ENCODE peak calls at places on chromosomes 13 and 19, in nine cellular contexts. One of them, this sample, is unnamed.

GRCh38 chr13:41008349-41008980 is 10.7 kb downstream of the ELF1 start:
- DNase-seq in HCT116: no peak
- DNase-seq in body of pancreas: no peak
- DNase-seq in suprapubic skin: no peak
- DNase-seq in stomach: no peak
- DNase-seq in uterus: no peak
- DNase-seq in Peyer's patch: no peak
- DNase-seq in H1: no peak
- DNase-seq in ovary: no peak
- DNase-seq in this sample: no peak

GRCh38 chr13:41622545-41623429 is 165.4 kb downstream of the RGCC start:
- DNase-seq in stomach: no peak
- DNase-seq in H1: no peak
- DNase-seq in body of pancreas: no peak
- DNase-seq in suprapubic skin: no peak
- DNase-seq in ovary: no peak
- DNase-seq in uterus: no peak
- DNase-seq in HCT116: no peak
- DNase-seq in Peyer's patch: no peak
- DNase-seq in this sample: no peak

GRCh38 chr19:42965204-42965603 is 28.2 kb upstream of the PSG7 start:
- DNase-seq in Peyer's patch: no peak
- DNase-seq in uterus: no peak
- DNase-seq in H1: no peak
- DNase-seq in stomach: no peak
- DNase-seq in suprapubic skin: no peak
- DNase-seq in ovary: no peak
- DNase-seq in body of pancreas: no peak
- DNase-seq in HCT116: no peak
- DNase-seq in this sample: no peak

GRCh38 chr13:85985791-85986190 is 186.6 kb upstream of the SLITRK6 start:
- DNase-seq in uterus: no peak
- DNase-seq in Peyer's patch: no peak
- DNase-seq in body of pancreas: no peak
- DNase-seq in suprapubic skin: no peak
- DNase-seq in H1: no peak
- DNase-seq in ovary: no peak
- DNase-seq in HCT116: no peak
- DNase-seq in stomach: no peak
- DNase-seq in this sample: no peak

GRCh38 chr13:20550799-20551198 is 16.2 kb upstream of the IFT88 start:
- DNase-seq in HCT116: no peak
- DNase-seq in H1: no peak
- DNase-seq in stomach: no peak
- DNase-seq in ovary: no peak
- DNase-seq in uterus: no peak
- DNase-seq in Peyer's patch: no peak
- DNase-seq in suprapubic skin: no peak
- DNase-seq in body of pancreas: no peak
- DNase-seq in this sample: no peak

GRCh38 chr19:42191855-42192254 is 25.6 kb downstream of the DEDD2 start:
- DNase-seq in H1: no peak
- DNase-seq in HCT116: peak; percentile 80
- DNase-seq in body of pancreas: no peak
- DNase-seq in stomach: peak; percentile 61
- DNase-seq in Peyer's patch: no peak
- DNase-seq in ovary: no peak
- DNase-seq in uterus: no peak
- DNase-seq in suprapubic skin: no peak
- DNase-seq in this sample: no peak

GRCh38 chr13:73462241-73462640 is 403.4 kb downstream of the KLF5 start:
- DNase-seq in H1: no peak
- DNase-seq in body of pancreas: no peak
- DNase-seq in stomach: no peak
- DNase-seq in Peyer's patch: no peak
- DNase-seq in ovary: no peak
- DNase-seq in suprapubic skin: no peak
- DNase-seq in HCT116: no peak
- DNase-seq in uterus: no peak
- DNase-seq in this sample: no peak

GRCh38 chr13:112968910-112969691 is at the start of gene MCF2L:
- DNase-seq in body of pancreas: peak; percentile 63
- DNase-seq in HCT116: no peak
- DNase-seq in uterus: no peak
- DNase-seq in stomach: peak; percentile 56
- DNase-seq in Peyer's patch: peak; percentile 70
- DNase-seq in suprapubic skin: peak; percentile 57
- DNase-seq in ovary: peak; percentile 84
- DNase-seq in H1: no peak
- DNase-seq in this sample: no peak

GRCh38 chr19:49690656-49691242 is at the start of gene CPT1C:
- DNase-seq in ovary: peak; percentile 85
- DNase-seq in suprapubic skin: peak; percentile 88
- DNase-seq in body of pancreas: peak; percentile 80
- DNase-seq in HCT116: no peak
- DNase-seq in stomach: peak; percentile 79
- DNase-seq in uterus: peak; percentile 85
- DNase-seq in H1: peak; percentile 73
- DNase-seq in Peyer's patch: peak; percentile 74
- DNase-seq in this sample: no peak

GRCh38 chr13:106486287-106486686 is 49.2 kb downstream of the EFNB2 start:
- DNase-seq in body of pancreas: no peak
- DNase-seq in uterus: no peak
- DNase-seq in H1: no peak
- DNase-seq in stomach: no peak
- DNase-seq in suprapubic skin: no peak
- DNase-seq in HCT116: no peak
- DNase-seq in ovary: no peak
- DNase-seq in Peyer's patch: no peak
- DNase-seq in this sample: no peak

DNA sequence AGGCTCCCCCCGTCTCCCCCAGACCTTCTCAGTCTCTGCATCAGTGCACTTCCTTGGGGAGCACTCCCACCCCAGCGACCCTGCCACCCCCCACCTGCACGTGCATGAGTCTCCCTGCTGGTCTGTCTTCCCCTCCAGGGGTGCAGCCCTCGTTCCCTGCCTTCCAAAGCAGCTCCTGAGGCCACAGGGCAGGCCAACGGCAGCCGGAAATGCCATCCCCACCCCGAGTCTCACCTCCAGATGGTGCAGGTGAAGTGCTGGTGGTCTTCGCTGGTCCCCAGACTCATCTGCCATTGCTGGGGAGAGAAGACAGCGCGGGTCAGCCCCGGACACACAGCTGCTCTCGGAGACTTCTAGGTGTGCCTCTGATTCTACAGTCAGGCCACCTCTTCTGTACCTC is 5.5 kb downstream of the MYDGF start:
- DNase-seq in stomach: no peak
- DNase-seq in body of pancreas: no peak
- DNase-seq in HCT116: no peak
- DNase-seq in suprapubic skin: no peak
- DNase-seq in ovary: no peak
- DNase-seq in Peyer's patch: no peak
- DNase-seq in H1: no peak
- DNase-seq in uterus: no peak
- DNase-seq in this sample: no peak
- TF ChIP-seq POLR2A in stomach: no peak
- TF ChIP-seq POLR2A in body of pancreas: no peak
- TF ChIP-seq POLR2A in HCT116: no peak
- TF ChIP-seq POLR2A in suprapubic skin: no peak
- TF ChIP-seq POLR2A in ovary: no peak
- TF ChIP-seq POLR2A in Peyer's patch: no peak
- TF ChIP-seq POLR2A in H1: no peak
- TF ChIP-seq POLR2A in uterus: no peak
- TF ChIP-seq POLR2A in this sample: no peak

GRCh38 chr19:19821366-19822147 is at the start of gene ZNF506:
- DNase-seq in uterus: peak; percentile 99
- DNase-seq in stomach: peak; percentile 100
- DNase-seq in body of pancreas: peak; percentile 99
- DNase-seq in ovary: peak; percentile 99
- DNase-seq in HCT116: no peak
- DNase-seq in H1: peak; percentile 82
- DNase-seq in suprapubic skin: peak; percentile 99
- DNase-seq in Peyer's patch: peak; percentile 96
- DNase-seq in this sample: peak; percentile 89

GRCh38 chr19:19820774-19821315 is 705 bp downstream of the ZNF506 start:
- DNase-seq in uterus: no peak
- DNase-seq in Peyer's patch: no peak
- DNase-seq in body of pancreas: no peak
- DNase-seq in suprapubic skin: no peak
- DNase-seq in stomach: no peak
- DNase-seq in H1: no peak
- DNase-seq in ovary: peak; percentile 26
- DNase-seq in HCT116: no peak
- DNase-seq in this sample: no peak

GRCh38 chr19:19823916-19824315 is 2.4 kb upstream of the ZNF506 start:
- DNase-seq in Peyer's patch: no peak
- DNase-seq in suprapubic skin: no peak
- DNase-seq in H1: no peak
- DNase-seq in ovary: no peak
- DNase-seq in uterus: no peak
- DNase-seq in body of pancreas: no peak
- DNase-seq in HCT116: no peak
- DNase-seq in stomach: no peak
- DNase-seq in this sample: no peak

GRCh38 chr19:19817357-19817756 is 4.2 kb downstream of the ZNF506 start:
- DNase-seq in H1: no peak
- DNase-seq in uterus: no peak
- DNase-seq in body of pancreas: no peak
- DNase-seq in suprapubic skin: no peak
- DNase-seq in stomach: no peak
- DNase-seq in HCT116: no peak
- DNase-seq in ovary: no peak
- DNase-seq in Peyer's patch: no peak
- DNase-seq in this sample: no peak

DNA sequence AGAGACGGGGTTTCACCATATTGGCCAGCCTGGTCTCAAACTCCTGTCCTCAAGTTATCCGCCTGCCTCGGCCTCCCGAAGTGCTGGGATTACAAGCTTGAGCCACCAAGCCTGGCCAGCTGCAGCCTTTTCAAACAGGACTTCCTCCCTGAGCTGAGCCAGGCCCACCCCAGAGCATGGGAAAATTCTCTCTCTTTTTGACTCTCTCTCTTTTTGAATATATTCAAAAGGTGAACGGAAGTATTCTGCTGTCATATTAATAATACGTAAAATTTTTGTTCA is 539 bp upstream of the ZNF506 start:
- DNase-seq in suprapubic skin: no peak
- DNase-seq in stomach: no peak
- DNase-seq in Peyer's patch: no peak
- DNase-seq in ovary: peak; percentile 35
- DNase-seq in HCT116: no peak
- DNase-seq in uterus: no peak
- DNase-seq in body of pancreas: peak; percentile 28
- DNase-seq in H1: no peak
- DNase-seq in this sample: no peak
- H3K4me3 ChIP-seq in suprapubic skin: peak overlapping the region; percentile 68
- H3K4me3 ChIP-seq in stomach: peak overlapping the region; percentile 66
- H3K4me3 ChIP-seq in Peyer's patch: peak overlapping the region; percentile 80
- H3K4me3 ChIP-seq in ovary: peak overlapping the region; percentile 72
- H3K4me3 ChIP-seq in HCT116: no peak overlapping the region
- H3K4me3 ChIP-seq in uterus: peak overlapping the region; percentile 86
- H3K4me3 ChIP-seq in body of pancreas: peak overlapping the region; percentile 65
- H3K4me3 ChIP-seq in H1: peak overlapping the region; percentile 42
- H3K4me3 ChIP-seq in this sample: peak overlapping the region; percentile 74

DNA sequence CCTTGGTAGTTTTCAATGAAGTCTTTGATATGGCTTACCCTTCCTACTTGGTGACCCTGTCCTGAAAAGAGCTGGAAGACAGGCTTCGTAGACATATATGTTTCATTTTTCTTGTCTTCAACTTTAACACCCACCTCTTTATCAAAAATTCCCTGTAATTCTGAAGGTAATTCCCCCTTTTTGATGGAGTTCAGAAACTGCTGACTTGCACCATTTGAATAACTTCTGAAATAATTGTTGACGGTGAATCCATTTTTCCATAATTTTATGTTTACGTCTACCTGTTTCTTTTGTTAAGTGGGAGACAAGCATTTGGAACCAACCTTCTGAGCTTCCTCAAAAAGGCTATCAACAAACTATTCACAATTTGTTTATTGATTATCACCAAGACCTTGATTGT is 14.6 kb upstream of the ZNF177 start:
- DNase-seq in stomach: no peak
- DNase-seq in uterus: no peak
- DNase-seq in Peyer's patch: no peak
- DNase-seq in suprapubic skin: no peak
- DNase-seq in body of pancreas: no peak
- DNase-seq in HCT116: no peak
- DNase-seq in ovary: no peak
- DNase-seq in H1: no peak
- DNase-seq in this sample: no peak
- H3K9me3 ChIP-seq in stomach: peaks cover 40% of the 10 kb centered on the region
- H3K9me3 ChIP-seq in uterus: no peaks in the 10 kb centered on the region
- H3K9me3 ChIP-seq in Peyer's patch: peaks cover 4% of the 10 kb centered on the region
- H3K9me3 ChIP-seq in suprapubic skin: peaks cover 78% of the 10 kb centered on the region
- H3K9me3 ChIP-seq in body of pancreas: peaks cover 46% of the 10 kb centered on the region
- H3K9me3 ChIP-seq in HCT116: peaks cover 23% of the 10 kb centered on the region
- H3K9me3 ChIP-seq in ovary: peaks cover 16% of the 10 kb centered on the region
- H3K9me3 ChIP-seq in H1: peaks cover 60% of the 10 kb centered on the region
- H3K9me3 ChIP-seq in this sample: peaks cover 5% of the 10 kb centered on the region

GRCh38 chr13:75760182-75760981 is 124.3 kb downstream of the LMO7 start:
- DNase-seq in H1: no peak
- DNase-seq in body of pancreas: peak; percentile 67
- DNase-seq in ovary: no peak
- DNase-seq in HCT116: peak; percentile 37
- DNase-seq in stomach: peak; percentile 85
- DNase-seq in suprapubic skin: no peak
- DNase-seq in uterus: no peak
- DNase-seq in Peyer's patch: peak; percentile 63
- DNase-seq in this sample: no peak
- TF ChIP-seq POLR2A in H1: no peak
- TF ChIP-seq POLR2A in body of pancreas: peak; percentile 91
- TF ChIP-seq POLR2A in ovary: no peak
- TF ChIP-seq POLR2A in HCT116: no peak
- TF ChIP-seq POLR2A in stomach: no peak
- TF ChIP-seq POLR2A in suprapubic skin: no peak
- TF ChIP-seq POLR2A in uterus: no peak
- TF ChIP-seq POLR2A in Peyer's patch: peak; percentile 72
- TF ChIP-seq POLR2A in this sample: no peak

DNA sequence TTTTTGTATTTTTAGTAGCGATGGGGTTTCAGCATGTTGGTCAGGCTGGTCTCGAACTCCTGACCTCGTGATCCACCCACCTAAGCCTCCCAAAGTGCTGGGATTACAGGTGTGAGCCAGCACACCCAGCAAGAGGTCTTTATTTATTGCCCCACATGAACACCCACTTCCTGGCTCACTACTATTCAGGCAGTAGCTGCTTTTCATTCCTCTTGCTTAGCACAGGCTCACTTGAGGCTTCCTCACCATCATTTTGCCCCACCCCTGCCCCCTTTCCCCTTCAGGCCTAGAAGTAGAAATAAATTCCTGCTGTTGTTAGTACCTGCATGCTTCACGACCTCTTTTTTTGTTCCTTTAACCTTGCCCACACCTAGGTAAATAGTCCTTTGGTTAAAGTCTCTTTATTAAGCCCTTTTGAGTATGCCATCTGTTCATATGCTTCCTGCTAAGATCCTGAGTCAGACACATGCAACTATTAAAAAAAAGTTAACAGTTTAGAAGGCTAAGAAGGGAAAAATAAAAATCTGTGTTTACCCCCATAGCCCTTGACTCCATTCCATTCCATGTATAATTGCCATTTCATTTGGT is 33.5 kb upstream of the ITM2B start:
- DNase-seq in suprapubic skin: no peak
- DNase-seq in H1: no peak
- DNase-seq in HCT116: no peak
- DNase-seq in body of pancreas: no peak
- DNase-seq in ovary: no peak
- DNase-seq in stomach: no peak
- DNase-seq in Peyer's patch: no peak
- DNase-seq in uterus: no peak
- DNase-seq in this sample: no peak
- H3K4me3 ChIP-seq in suprapubic skin: no peak overlapping the region
- H3K4me3 ChIP-seq in H1: no peak overlapping the region
- H3K4me3 ChIP-seq in HCT116: no peak overlapping the region
- H3K4me3 ChIP-seq in body of pancreas: no peak overlapping the region
- H3K4me3 ChIP-seq in ovary: no peak overlapping the region
- H3K4me3 ChIP-seq in stomach: no peak overlapping the region
- H3K4me3 ChIP-seq in Peyer's patch: no peak overlapping the region
- H3K4me3 ChIP-seq in uterus: no peak overlapping the region
- H3K4me3 ChIP-seq in this sample: no peak overlapping the region

This sample was measured in esophagus squamous epithelium.